ENCODE peak calls at places on chromosomes 11 and 22, in six cellular contexts. Q is body of pancreas, J is endodermal cell, Y is cardiac fibroblast, N is GM23338, S is transverse colon. A is an unnamed sample.

GRCh38 chr11:12901874-12902481 is 107.1 kb upstream of the RASSF10 start:
- DNase-seq in Q (no peak), J (no peak), Y (peak), N (no peak), S (no peak), A (no peak)

GRCh38 chr11:126526471-126526870 is 171.0 kb downstream of the ST3GAL4 start:
- DNase-seq in Q (no peak), J (no peak), Y (no peak), N (no peak), S (no peak), A (peak)

GRCh38 chr11:85123752-85124231 is 503.4 kb downstream of the DLG2 start:
- DNase-seq in Q (no peak), J (no peak), Y (no peak), N (no peak), S (no peak), A (no peak)

GRCh38 chr22:20239063-20239950 is 28.8 kb downstream of the RTN4R start:
- DNase-seq in Q (no peak), J (peak), Y (peak), N (no peak), S (peak), A (no peak)

GRCh38 chr11:84890706-84891105 is 736.4 kb downstream of the DLG2 start:
- DNase-seq in Q (no peak), J (no peak), Y (peak), N (peak), S (no peak), A (no peak)

GRCh38 chr22:44292007-44292370 is 20.8 kb downstream of the SHISAL1 start:
- DNase-seq in Q (no peak), J (peak), Y (no peak), N (peak), S (no peak), A (no peak)

GRCh38 chr11:61369372-61370348 is 7.5 kb downstream of the TMEM138 start:
- DNase-seq in Q (peak), J (no peak), Y (peak), N (no peak), S (no peak), A (no peak)

GRCh38 chr22:47015589-47016178 is 253.2 kb downstream of the TBC1D22A start:
- DNase-seq in Q (no peak), J (no peak), Y (no peak), N (no peak), S (no peak), A (no peak)

GRCh38 chr22:42317691-42318547 is 47.5 kb upstream of the TCF20 start:
- DNase-seq in Q (no peak), J (no peak), Y (no peak), N (peak), S (peak), A (no peak)

GRCh38 chr11:134905966-134906955 is 494.2 kb upstream of the B3GAT1 start:
- DNase-seq in Q (no peak), J (no peak), Y (no peak), N (no peak), S (no peak), A (no peak)

GRCh38 chr11:64240467-64241174 is at the start of gene FKBP2:
- DNase-seq in Q (peak), J (peak), Y (peak), N (peak), S (peak), A (peak)

GRCh38 chr22:41517172-41518047 is 26.9 kb downstream of the POLR3H start:
- DNase-seq in Q (peak), J (peak), Y (peak), N (peak), S (peak), A (no peak)

GRCh38 chr22:20022231-20023069 is 1.5 kb downstream of the TANGO2 start:
- DNase-seq in Q (no peak), J (no peak), Y (no peak), N (no peak), S (no peak), A (no peak)

GRCh38 chr11:120511116-120511803 is at the start of gene GRIK4:
- DNase-seq in Q (peak), J (peak), Y (peak), N (peak), S (peak), A (no peak)

GRCh38 chr11:74418509-74418895 is 20.3 kb upstream of the PGM2L1 start:
- DNase-seq in Q (no peak), J (no peak), Y (peak), N (no peak), S (no peak), A (no peak)

GRCh38 chr22:27905638-27906037 is 13.4 kb downstream of the PITPNB start:
- DNase-seq in Q (no peak), J (no peak), Y (no peak), N (no peak), S (no peak), A (no peak)

GRCh38 chr11:86288776-86289507 is 13.1 kb upstream of the HIKESHI start:
- DNase-seq in Q (no peak), J (peak), Y (peak), N (no peak), S (no peak), A (no peak)

GRCh38 chr11:10328314-10329090 is 23.6 kb downstream of the ADM start:
- DNase-seq in Q (no peak), J (no peak), Y (peak), N (no peak), S (no peak), A (no peak)

DNA sequence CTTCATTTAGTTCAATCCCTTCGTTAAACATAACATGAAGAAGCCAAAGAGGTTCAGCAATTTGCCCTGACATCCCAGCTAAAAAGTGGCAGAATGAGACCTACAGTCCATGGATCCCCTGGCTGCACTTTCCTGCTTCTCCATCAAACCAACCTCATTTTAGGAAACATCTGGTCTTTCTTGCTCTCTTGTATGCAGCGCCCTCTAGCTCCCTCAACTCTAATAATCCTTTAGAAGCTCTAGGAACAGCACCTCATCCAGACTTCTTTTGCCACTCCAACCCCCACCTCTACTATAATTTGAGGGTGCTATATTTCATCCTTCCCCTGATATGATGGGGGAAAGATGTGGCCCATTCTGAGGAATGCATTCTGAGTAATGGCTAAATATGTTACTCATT is 7.4 kb downstream of the CNTF start:
- DNase-seq in Q (peak), J (peak), Y (peak), N (peak), S (peak), A (no peak)
- TF ChIP-seq CTCF in Q (peak), J (peak), Y (peak), N (peak), S (peak), A (peak)

GRCh38 chr22:22770881-22771280 is 116.7 kb upstream of the IGLL5 start:
- DNase-seq in Q (no peak), J (no peak), Y (no peak), N (no peak), S (no peak), A (no peak)

GRCh38 chr22:22770280-22770871 is 117.2 kb upstream of the IGLL5 start:
- DNase-seq in Q (peak), J (peak), Y (peak), N (peak), S (peak), A (no peak)

GRCh38 chr22:22769434-22770279 is 118.0 kb upstream of the IGLL5 start:
- DNase-seq in Q (no peak), J (no peak), Y (peak), N (no peak), S (no peak), A (no peak)

GRCh38 chr22:22768885-22769284 is 118.7 kb upstream of the IGLL5 start:
- DNase-seq in Q (no peak), J (no peak), Y (no peak), N (no peak), S (no peak), A (no peak)

DNA sequence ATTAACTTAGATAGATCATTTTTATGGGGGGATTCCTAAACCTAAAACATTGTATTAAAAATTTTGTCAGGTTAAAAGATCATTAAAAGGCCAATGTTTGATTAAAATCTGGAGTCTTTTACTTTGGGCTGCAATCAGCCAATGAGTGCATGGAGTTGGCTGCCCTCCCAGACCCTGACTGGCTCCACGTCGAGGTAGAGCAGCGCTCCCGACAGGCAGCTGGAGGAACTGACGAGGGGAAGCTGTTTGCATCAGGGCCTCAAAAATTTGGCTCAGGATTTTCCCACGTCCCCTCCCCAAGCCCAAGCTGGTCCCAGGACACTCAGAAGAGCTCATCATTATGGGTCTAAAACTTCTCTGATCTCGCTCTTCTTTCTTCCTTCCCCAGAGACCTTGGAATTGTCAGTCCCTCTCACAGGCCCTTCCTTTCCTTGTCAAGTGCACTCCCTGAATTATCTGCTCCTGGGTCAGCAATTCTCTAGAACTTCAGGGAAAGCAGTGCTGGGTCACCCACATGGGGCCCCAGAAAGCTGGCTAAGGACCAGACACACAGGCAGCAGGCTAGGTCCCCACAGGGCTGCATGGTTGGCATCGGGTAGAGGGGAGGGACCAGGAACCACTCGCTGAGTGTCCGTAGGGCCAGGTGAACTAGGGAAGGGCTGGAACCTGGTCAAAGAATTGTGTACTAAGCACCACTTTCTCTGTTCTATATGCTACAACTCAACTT is 119.6 kb upstream of the IGLL5 start:
- DNase-seq in Q (no peak), J (peak), Y (peak), N (peak), S (no peak), A (no peak)
- TF ChIP-seq CTCF in Q (no peak), J (peak), Y (peak), N (peak), S (no peak), A (no peak)

GRCh38 chr22:38304526-38304925 is 12.7 kb downstream of the CSNK1E start:
- DNase-seq in Q (no peak), J (no peak), Y (peak), N (no peak), S (no peak), A (no peak)
- TF ChIP-seq CTCF in Q (no peak), J (peak), Y (peak), N (peak), S (no peak), A (no peak)

GRCh38 chr11:75768112-75768908 is at the start of gene DGAT2:
- DNase-seq in Q (peak), J (peak), Y (peak), N (peak), S (peak), A (peak)
- TF ChIP-seq CTCF in Q (no peak), J (peak), Y (no peak), N (peak), S (peak), A (no peak)

DNA sequence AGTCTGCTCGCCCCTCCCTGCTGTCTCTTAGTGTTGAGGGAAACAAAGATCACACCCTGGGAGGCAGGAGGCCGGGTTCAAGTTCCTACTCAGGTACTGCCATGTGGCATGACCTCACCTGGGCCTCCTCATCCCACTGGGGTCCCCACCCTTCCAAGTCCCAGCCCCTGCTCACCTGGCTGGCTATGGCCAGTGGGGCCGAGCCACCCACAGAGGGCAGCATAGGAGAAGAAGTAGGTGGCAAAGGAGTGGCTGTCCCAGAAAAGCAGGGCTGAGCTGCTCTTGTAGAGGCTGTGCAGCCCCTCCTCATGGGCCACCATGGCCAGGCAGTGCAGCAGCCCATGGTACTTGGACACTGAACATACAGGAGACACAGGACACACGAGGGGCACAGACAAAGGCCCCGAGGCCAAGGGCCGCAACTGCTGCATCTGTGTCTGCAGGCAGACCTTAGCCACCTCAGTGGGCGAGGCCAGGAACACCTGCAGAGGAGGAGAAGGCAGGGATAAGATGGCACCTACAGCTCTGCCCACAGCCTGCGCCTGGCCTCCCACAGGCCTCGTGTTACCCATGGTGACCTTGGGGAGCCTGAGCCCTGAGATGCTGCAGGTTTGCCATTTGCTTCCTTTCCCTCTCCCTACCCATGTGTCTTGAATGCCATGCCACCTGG is 50.6 kb upstream of the MPEG1 start:
- DNase-seq in Q (peak), J (peak), Y (no peak), N (peak), S (peak), A (peak)
- TF ChIP-seq CTCF in Q (peak), J (peak), Y (no peak), N (peak), S (peak), A (peak)

GRCh38 chr11:47711816-47712215 is 3.4 kb downstream of the AGBL2 start:
- DNase-seq in Q (no peak), J (no peak), Y (no peak), N (no peak), S (no peak), A (no peak)

GRCh38 chr11:47720651-47721050 is 5.5 kb upstream of the AGBL2 start:
- DNase-seq in Q (no peak), J (no peak), Y (no peak), N (no peak), S (no peak), A (no peak)

GRCh38 chr11:47715082-47715669 is at the start of gene AGBL2:
- DNase-seq in Q (peak), J (peak), Y (peak), N (peak), S (peak), A (peak)

GRCh38 chr11:47714554-47715081 is 551 bp downstream of the AGBL2 start:
- DNase-seq in Q (no peak), J (peak), Y (peak), N (peak), S (peak), A (no peak)

DNA sequence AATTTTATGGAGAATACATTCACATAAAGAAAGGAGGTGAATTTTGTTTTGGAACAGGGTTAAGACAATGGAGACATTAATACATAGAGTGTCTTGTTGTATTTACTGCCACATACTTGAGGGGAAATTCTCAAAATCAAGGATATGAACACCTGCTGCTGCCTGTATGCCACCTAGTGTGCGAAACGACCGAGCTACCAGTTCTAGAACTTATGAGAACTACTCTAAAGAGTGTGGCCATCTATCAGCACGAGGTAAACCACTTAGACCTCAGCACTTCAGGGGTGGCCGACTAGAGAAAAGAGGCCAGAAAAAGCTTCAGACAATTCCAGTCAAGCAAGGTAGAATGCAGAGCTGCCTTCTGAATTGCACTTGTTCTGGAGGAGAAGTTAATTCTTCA is 1.5 kb upstream of the AGBL2 start:
- DNase-seq in Q (no peak), J (no peak), Y (no peak), N (no peak), S (no peak), A (no peak)
- TF ChIP-seq CTCF in Q (no peak), J (no peak), Y (no peak), N (no peak), S (no peak), A (no peak)

GRCh38 chr11:94501522-94501921 is 7.7 kb downstream of the ANKRD49 start:
- DNase-seq in Q (no peak), J (no peak), Y (no peak), N (peak), S (no peak), A (no peak)
- TF ChIP-seq CTCF in Q (no peak), J (peak), Y (no peak), N (no peak), S (no peak), A (no peak)

DNA sequence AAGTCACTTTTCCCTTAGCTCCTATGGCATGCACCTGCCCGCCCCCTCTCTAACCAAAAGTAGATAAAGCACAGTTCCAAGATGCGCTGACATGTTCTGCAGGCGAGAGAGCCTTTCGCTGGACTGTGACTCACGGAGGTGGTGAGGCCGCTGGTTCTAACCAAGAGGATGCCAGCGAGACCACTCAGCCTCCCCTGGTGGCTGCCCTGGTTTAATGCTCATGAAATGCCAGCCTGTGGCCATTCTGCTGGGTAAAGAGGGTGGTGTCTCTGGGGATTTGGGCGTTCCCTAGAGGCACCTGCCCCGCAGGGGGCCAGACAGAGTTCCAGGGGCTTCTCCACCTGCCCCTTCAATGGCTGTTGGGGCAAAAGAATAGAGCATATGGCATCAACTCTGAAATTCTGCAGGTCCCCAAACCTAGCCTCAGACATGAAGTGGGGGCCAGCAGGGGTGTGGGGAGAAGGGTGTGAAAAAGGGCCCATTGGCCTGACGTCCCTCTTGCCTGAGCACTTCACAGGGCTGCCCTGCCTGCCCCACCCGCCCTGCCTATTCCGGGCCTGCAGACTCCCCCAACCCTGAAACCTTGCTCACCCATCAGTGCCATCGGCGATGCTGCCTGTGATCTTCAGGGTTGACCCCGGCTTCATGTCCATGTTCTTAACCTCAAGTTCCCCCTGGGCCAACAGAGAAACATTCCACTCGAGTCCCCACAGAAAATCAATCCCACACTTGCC is 8.5 kb downstream of the LGALS2 start:
- DNase-seq in Q (peak), J (no peak), Y (no peak), N (peak), S (no peak), A (no peak)
- TF ChIP-seq CTCF in Q (no peak), J (peak), Y (peak), N (no peak), S (no peak), A (no peak)